ENCODE peak calls at places on chromosomes 7 and 10, in nine cellular contexts. H is fibroblast of lung; B is heart right ventricle; F is adrenal gland; I is glomerular endothelial cell; K is DMS 273 treated with DMSO at 0.1 percent for 48 hours; E is activated CD8-positive, alpha-beta T cell treated with anti-CD3 and anti-CD28 coated beads for 36 hours; C is dorsolateral prefrontal cortex; A is osteocyte. Q is an unnamed sample.
A peak's percentile ranks its signal among the peaks of the same experiment; 100 is the strongest.

GRCh38 chr10:128028508-128029279 is 97.5 kb downstream of the MKI67 start:
- DNase-seq in H (peak; percentile 25), B (no peak), F (no peak), I (no peak), K (no peak), E (peak; percentile 50), C (no peak), A (no peak), Q (no peak)

GRCh38 chr7:21113609-21114416 is 314.1 kb upstream of the SP4 start:
- DNase-seq in H (no peak), B (no peak), F (no peak), I (no peak), K (no peak), E (no peak), C (no peak), A (no peak), Q (no peak)

GRCh38 chr7:139697031-139697430 is 80.8 kb downstream of the HIPK2 start:
- DNase-seq in H (no peak), B (no peak), F (peak; percentile 50), I (no peak), K (no peak), E (no peak), C (no peak), A (no peak), Q (peak; percentile 74)

GRCh38 chr10:122354391-122354790 is 20.1 kb upstream of the PLEKHA1 start:
- DNase-seq in H (no peak), B (no peak), F (no peak), I (no peak), K (no peak), E (no peak), C (no peak), A (no peak), Q (no peak)

GRCh38 chr10:3564599-3564998 is 220.4 kb downstream of the KLF6 start:
- DNase-seq in H (peak; percentile 14), B (no peak), F (no peak), I (no peak), K (no peak), E (no peak), C (no peak), A (no peak), Q (no peak)

GRCh38 chr7:75957021-75957736 is 37.2 kb downstream of the TMEM120A start:
- DNase-seq in H (peak; percentile 67), B (no peak), F (no peak), I (no peak), K (no peak), E (no peak), C (no peak), A (no peak), Q (no peak)

GRCh38 chr10:23535381-23535780 is 96.5 kb downstream of the OTUD1 start:
- DNase-seq in H (no peak), B (no peak), F (no peak), I (no peak), K (no peak), E (no peak), C (no peak), A (no peak), Q (no peak)

GRCh38 chr10:123100030-123100762 is 35.6 kb upstream of the HMX3 start:
- DNase-seq in H (no peak), B (no peak), F (no peak), I (no peak), K (no peak), E (no peak), C (no peak), A (no peak), Q (no peak)

GRCh38 chr10:124608093-124608721 is 136.0 kb downstream of the FAM53B start:
- DNase-seq in H (no peak), B (no peak), F (no peak), I (no peak), K (no peak), E (no peak), C (no peak), A (no peak), Q (no peak)

GRCh38 chr7:129115676-129116075 is 28.8 kb upstream of the TSPAN33 start:
- DNase-seq in H (no peak), B (no peak), F (no peak), I (no peak), K (no peak), E (no peak), C (no peak), A (no peak), Q (no peak)